ENCODE peak calls at places on chromosomes 11 and 22, in five cellular contexts. H is adipocyte; G is Caco-2; C is naive thymus-derived CD8-positive, alpha-beta T cell; Q is AG08395. I is an unnamed sample.

GRCh38 chr11:94731921-94732601 is 36.1 kb upstream of the AMOTL1 start:
- DNase-seq in Q (peak), G (no peak), H (peak), C (no peak), I (peak)

GRCh38 chr22:38871360-38872171 is 450 bp downstream of the CBX6 start:
- DNase-seq in C (peak), H (peak), Q (no peak), G (peak), I (peak)

GRCh38 chr22:48282804-48283203 is 1520.4 kb downstream of the TBC1D22A start:
- DNase-seq in Q (no peak), H (no peak), G (no peak), C (no peak), I (no peak)

GRCh38 chr11:129209891-129210830 is 18.0 kb upstream of the ARHGAP32 start:
- DNase-seq in Q (peak), H (no peak), C (no peak), G (no peak), I (peak)

GRCh38 chr11:62104816-62105610 is 18.8 kb upstream of the INCENP start:
- DNase-seq in G (no peak), C (no peak), H (peak), Q (peak), I (peak)

GRCh38 chr11:106459135-106459534 is 381.7 kb downstream of the AASDHPPT start:
- DNase-seq in C (no peak), H (no peak), Q (no peak), G (no peak), I (no peak)

GRCh38 chr11:69873166-69874077 is 54.2 kb upstream of the FGF3 start:
- DNase-seq in C (no peak), G (no peak), H (no peak), Q (no peak), I (no peak)

GRCh38 chr22:40452730-40453487 is 82.5 kb downstream of the SGSM3 start:
- DNase-seq in C (no peak), H (no peak), G (no peak), Q (no peak), I (peak)

GRCh38 chr11:96760306-96760705 is 370.5 kb downstream of the JRKL start:
- DNase-seq in G (no peak), H (no peak), Q (no peak), C (no peak), I (no peak)

GRCh38 chr11:118295834-118296454 is 8.6 kb upstream of the CD3E start:
- DNase-seq in C (peak), H (peak), Q (no peak), G (peak), I (peak)

GRCh38 chr11:35112056-35112845 is 26.7 kb upstream of the CD44 start:
- DNase-seq in Q (no peak), C (no peak), H (no peak), G (no peak), I (no peak)

GRCh38 chr22:20139391-20140106 is 7.9 kb downstream of the ZDHHC8 start:
- DNase-seq in G (no peak), C (no peak), H (no peak), Q (no peak), I (no peak)

GRCh38 chr11:60240661-60241060 is 2.3 kb downstream of the MS4A4E start:
- DNase-seq in G (no peak), C (no peak), Q (no peak), H (no peak), I (no peak)

GRCh38 chr22:50696799-50697561 is 24.4 kb downstream of the SHANK3 start:
- DNase-seq in H (peak), C (no peak), G (peak), Q (peak), I (peak)

GRCh38 chr11:79052539-79052938 is 388.3 kb downstream of the TENM4 start:
- DNase-seq in G (peak), Q (no peak), C (no peak), H (no peak), I (no peak)

GRCh38 chr11:49377978-49378377 is 169.6 kb upstream of the FOLH1 start:
- DNase-seq in G (no peak), C (no peak), Q (no peak), H (no peak), I (no peak)

GRCh38 chr11:65786786-65787636 is at the start of gene OVOL1:
- DNase-seq in C (peak), Q (no peak), G (peak), H (no peak), I (no peak)

GRCh38 chr11:3161309-3161708 is 3.8 kb downstream of the OSBPL5 start:
- DNase-seq in Q (no peak), C (no peak), H (peak), G (no peak), I (no peak)

GRCh38 chr22:50485221-50486131 is 1.2 kb upstream of the MIOX start:
- DNase-seq in H (no peak), Q (no peak), C (no peak), G (no peak), I (no peak)

GRCh38 chr11:72235351-72236057 is 8.5 kb downstream of the PHOX2A start:
- DNase-seq in G (no peak), C (no peak), H (no peak), Q (no peak), I (no peak)

GRCh38 chr11:46291441-46292143 is 14.1 kb downstream of the CREB3L1 start:
- DNase-seq in C (no peak), H (peak), Q (peak), G (no peak), I (peak)

GRCh38 chr11:114291847-114292680 is 4.1 kb upstream of the NNMT start:
- DNase-seq in G (no peak), C (no peak), H (peak), Q (peak), I (peak)

GRCh38 chr11:6647282-6647679 is 8.3 kb downstream of the DCHS1 start:
- DNase-seq in Q (peak), G (no peak), H (peak), C (no peak), I (peak)

GRCh38 chr11:61173456-61173855 is 12.2 kb upstream of the VPS37C start:
- DNase-seq in C (no peak), Q (peak), G (peak), H (peak), I (peak)

GRCh38 chr22:23359583-23360123 is 179.3 kb downstream of the BCR start:
- DNase-seq in Q (no peak), C (no peak), H (no peak), G (no peak), I (no peak)

GRCh38 chr11:94183251-94183885 is 54.7 kb downstream of the PANX1 start:
- DNase-seq in G (no peak), C (no peak), Q (no peak), H (no peak), I (no peak)

GRCh38 chr22:25752615-25753214 is 10.7 kb downstream of the MYO18B start:
- DNase-seq in G (no peak), C (no peak), Q (no peak), H (no peak), I (no peak)

GRCh38 chr22:43970037-43970747 is 14.9 kb downstream of the SAMM50 start:
- DNase-seq in G (no peak), C (no peak), Q (no peak), H (no peak), I (no peak)

GRCh38 chr11:6402561-6402981 is 12.3 kb downstream of the SMPD1 start:
- DNase-seq in H (no peak), Q (no peak), G (no peak), C (peak), I (no peak)

GRCh38 chr22:21936151-21936778 is 16.4 kb downstream of the PPM1F start:
- DNase-seq in Q (no peak), H (peak), G (no peak), C (no peak), I (no peak)

GRCh38 chr11:91946397-91947090 is 278.1 kb upstream of the FAT3 start:
- DNase-seq in G (no peak), Q (no peak), C (no peak), H (no peak), I (peak)

GRCh38 chr11:75150079-75150478 is 828 bp upstream of the SLCO2B1 start:
- DNase-seq in C (no peak), G (no peak), H (no peak), Q (no peak), I (no peak)

GRCh38 chr22:49500076-49500460 is 327.6 kb downstream of the BRD1 start:
- DNase-seq in G (no peak), H (no peak), Q (no peak), C (no peak), I (no peak)

I was measured in fibroblast of villous mesenchyme.